ENCODE peak calls at places on chromosomes 16 and 17, in five cellular contexts. P, B, R, I and T are unnamed samples. For H3K4me1, the result is how much of the 10 kb centered on the place peaks cover.

GRCh38 chr16:64440421-64440831 is 681.4 kb downstream of the CDH11 start:
- DNase-seq in B (no peak), P (no peak), I (peak), R (no peak), T (no peak)

GRCh38 chr17:7523033-7523432 is 25.8 kb upstream of the TNFSF12 start:
- DNase-seq in I (peak), R (peak), P (no peak), B (peak), T (no peak)

GRCh38 chr17:49741009-49741691 is 22.8 kb downstream of the FAM117A start:
- DNase-seq in P (no peak), R (no peak), I (no peak), B (peak), T (no peak)

GRCh38 chr17:14481664-14482063 is 180.8 kb downstream of the HS3ST3B1 start:
- DNase-seq in B (no peak), I (no peak), R (no peak), P (no peak), T (no peak)

GRCh38 chr17:40552806-40553693 is 12.2 kb downstream of the CCR7 start:
- DNase-seq in I (no peak), B (peak), R (no peak), P (no peak), T (no peak)

GRCh38 chr16:51524555-51525373 is 373.7 kb upstream of the SALL1 start:
- DNase-seq in B (no peak), I (no peak), R (no peak), P (peak), T (no peak)

GRCh38 chr17:48726182-48726915 is 2.2 kb downstream of the HOXB13 start:
- DNase-seq in B (no peak), P (no peak), R (no peak), I (peak), T (no peak)

GRCh38 chr16:89971495-89972243 is 23.1 kb downstream of the DEF8 start:
- DNase-seq in P (no peak), B (no peak), R (peak), I (no peak), T (peak)

GRCh38 chr16:84329849-84330684 is 35.4 kb downstream of the WFDC1 start:
- DNase-seq in P (no peak), I (no peak), B (no peak), R (no peak), T (no peak)

GRCh38 chr16:31215287-31216115 is 1.4 kb downstream of the PYDC1 start:
- DNase-seq in B (peak), P (peak), I (peak), R (peak), T (peak)

GRCh38 chr16:51523400-51523799 is 372.3 kb upstream of the SALL1 start:
- DNase-seq in R (no peak), B (no peak), I (no peak), P (no peak), T (no peak)

GRCh38 chr17:8436169-8436932 is 667 bp downstream of the NDEL1 start:
- DNase-seq in I (peak), B (peak), P (peak), R (peak), T (peak)

GRCh38 chr16:86222541-86222940 is 287.8 kb upstream of the FOXF1 start:
- DNase-seq in B (no peak), R (no peak), I (no peak), P (no peak), T (no peak)

GRCh38 chr17:14098246-14098645 is 28.9 kb downstream of the COX10 start:
- DNase-seq in R (no peak), B (no peak), P (no peak), I (peak), T (peak)

GRCh38 chr16:63530974-63531373 is 1494.7 kb upstream of the CDH8 start:
- DNase-seq in I (no peak), R (no peak), P (no peak), B (no peak), T (no peak)

GRCh38 chr17:34997355-34997862 is 17.1 kb downstream of the LIG3 start:
- DNase-seq in R (peak), I (peak), P (no peak), B (no peak), T (peak)

GRCh38 chr16:83706394-83706793 is 101.4 kb upstream of the HSBP1 start:
- DNase-seq in B (no peak), P (no peak), R (no peak), I (no peak), T (no peak)

GRCh38 chr17:56688151-56688550 is 94.7 kb downstream of the NOG start:
- DNase-seq in B (no peak), R (no peak), I (no peak), P (no peak), T (no peak)

GRCh38 chr17:31691251-31691905 is 167.7 kb downstream of the COPRS start:
- DNase-seq in R (no peak), B (no peak), I (no peak), P (no peak), T (no peak)

GRCh38 chr17:81926451-81927144 is 937 bp downstream of the MAFG start:
- DNase-seq in P (peak), R (peak), I (peak), B (peak), T (peak)

GRCh38 chr16:74472010-74472409 is 50.7 kb upstream of the CLEC18B start:
- DNase-seq in B (no peak), I (no peak), R (no peak), P (no peak), T (no peak)

GRCh38 chr17:40714473-40714872 is 10.9 kb upstream of the KRT24 start:
- DNase-seq in I (no peak), P (no peak), B (no peak), R (no peak), T (no peak)

GRCh38 chr16:28181557-28181914 is 30.2 kb downstream of the XPO6 start:
- DNase-seq in B (no peak), I (peak), P (peak), R (no peak), T (no peak)

GRCh38 chr16:47260496-47260895 is 116.8 kb upstream of the NETO2 start:
- DNase-seq in P (no peak), R (no peak), I (no peak), B (no peak), T (no peak)

GRCh38 chr16:78478267-78478821 is 378.9 kb downstream of the WWOX start:
- DNase-seq in B (no peak), R (no peak), P (peak), I (no peak), T (no peak)

GRCh38 chr17:44206825-44207155 is 7.1 kb upstream of the ATXN7L3 start:
- DNase-seq in I (no peak), P (no peak), R (no peak), B (no peak), T (no peak)

GRCh38 chr17:4742133-4742532 is 2.4 kb upstream of the CXCL16 start:
- DNase-seq in P (no peak), B (no peak), I (no peak), R (no peak), T (no peak)

GRCh38 chr17:48722924-48723554 is at the start of gene PRAC2:
- DNase-seq in B (no peak), P (no peak), R (no peak), I (peak), T (no peak)

GRCh38 chr16:50473375-50473945 is 74.7 kb upstream of the NKD1 start:
- DNase-seq in R (no peak), P (no peak), I (peak), B (no peak), T (no peak)

GRCh38 chr16:14549789-14550153 is 80.3 kb downstream of the PARN start:
- DNase-seq in B (no peak), R (no peak), P (no peak), I (no peak), T (no peak)

GRCh38 chr17:68328676-68329075 is 37.4 kb downstream of the ARSG start:
- DNase-seq in I (peak), P (no peak), B (no peak), R (no peak), T (no peak)

GRCh38 chr16:53789159-53789558 is 85.2 kb downstream of the FTO start:
- DNase-seq in B (no peak), P (no peak), R (no peak), I (no peak), T (no peak)

GRCh38 chr17:81832608-81833159 is 407 bp downstream of the MCRIP1 start:
- DNase-seq in I (no peak), P (no peak), B (peak), R (no peak), T (peak)

GRCh38 chr17:55639096-55639495 is 83.6 kb downstream of the TMEM100 start:
- DNase-seq in R (no peak), P (no peak), B (no peak), I (no peak), T (no peak)

GRCh38 chr17:50558955-50559614 is 1.4 kb upstream of the CACNA1G start:
- DNase-seq in P (no peak), R (no peak), I (no peak), B (no peak), T (peak)

GRCh38 chr16:10978846-10979446 is 34.6 kb downstream of the CLEC16A start:
- DNase-seq in I (no peak), R (no peak), B (no peak), P (no peak), T (no peak)

GRCh38 chr16:24988593-24989338 is 26.4 kb downstream of the ARHGAP17 start:
- DNase-seq in I (peak), P (peak), B (no peak), R (peak), T (no peak)

GRCh38 chr16:1167276-1168107 is 14.6 kb downstream of the CACNA1H start:
- DNase-seq in P (no peak), R (no peak), B (no peak), I (no peak), T (no peak)

GRCh38 chr17:79652999-79653643 is 42.3 kb upstream of the RBFOX3 start:
- DNase-seq in B (no peak), I (no peak), R (no peak), P (no peak), T (no peak)

GRCh38 chr17:17729620-17730249 is 48.5 kb downstream of the RAI1 start:
- DNase-seq in R (peak), P (peak), I (peak), B (no peak), T (no peak)

GRCh38 chr17:17726721-17727060 is 45.4 kb downstream of the RAI1 start:
- DNase-seq in R (no peak), B (no peak), P (no peak), I (no peak), T (no peak)

GRCh38 chr17:17730250-17730935 is 49.1 kb downstream of the RAI1 start:
- DNase-seq in P (no peak), I (no peak), R (no peak), B (no peak), T (no peak)

GRCh38 chr17:17727111-17727659 is 45.9 kb downstream of the RAI1 start:
- DNase-seq in I (no peak), R (no peak), B (no peak), P (no peak), T (no peak)

DNA sequence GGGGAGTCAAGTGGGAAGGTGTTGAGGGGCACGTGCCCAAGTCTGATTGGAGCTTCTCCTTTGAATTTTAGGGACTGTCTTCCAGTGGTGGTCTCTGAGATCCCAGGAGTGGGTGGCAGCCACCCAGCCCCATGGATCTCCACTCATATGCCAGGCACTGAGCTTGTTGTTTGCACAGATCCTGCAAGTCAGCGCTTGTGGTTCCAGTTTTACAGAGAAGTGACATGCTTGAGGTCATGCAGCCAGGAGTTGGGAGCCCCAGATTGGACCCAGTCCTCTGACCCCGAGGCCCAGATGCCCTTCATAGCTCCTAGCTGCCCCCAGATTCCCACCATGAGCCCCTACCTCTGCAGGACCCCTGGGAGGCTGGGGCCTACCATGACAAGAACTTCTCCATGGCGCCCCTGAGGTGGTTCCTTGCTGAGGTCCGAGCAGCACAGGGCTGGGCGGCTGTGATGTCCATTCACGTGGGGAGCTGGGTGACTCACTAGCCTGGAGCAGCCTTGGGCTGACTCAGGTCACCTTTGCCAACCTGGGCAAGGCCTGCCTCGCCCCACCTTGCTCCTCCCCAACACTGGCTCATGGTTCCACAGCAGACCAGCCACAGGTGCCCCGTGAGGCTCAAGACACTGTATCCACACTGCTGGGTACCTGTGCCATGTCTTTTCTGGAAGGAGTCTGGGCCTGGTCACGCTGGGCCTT is 47.4 kb downstream of the RAI1 start:
- DNase-seq in P (no peak), I (peak), B (no peak), R (peak), T (no peak)
- H3K4me1 ChIP-seq in P (half or more), I (under half), B (under half), R (under half), T (under half)

DNA sequence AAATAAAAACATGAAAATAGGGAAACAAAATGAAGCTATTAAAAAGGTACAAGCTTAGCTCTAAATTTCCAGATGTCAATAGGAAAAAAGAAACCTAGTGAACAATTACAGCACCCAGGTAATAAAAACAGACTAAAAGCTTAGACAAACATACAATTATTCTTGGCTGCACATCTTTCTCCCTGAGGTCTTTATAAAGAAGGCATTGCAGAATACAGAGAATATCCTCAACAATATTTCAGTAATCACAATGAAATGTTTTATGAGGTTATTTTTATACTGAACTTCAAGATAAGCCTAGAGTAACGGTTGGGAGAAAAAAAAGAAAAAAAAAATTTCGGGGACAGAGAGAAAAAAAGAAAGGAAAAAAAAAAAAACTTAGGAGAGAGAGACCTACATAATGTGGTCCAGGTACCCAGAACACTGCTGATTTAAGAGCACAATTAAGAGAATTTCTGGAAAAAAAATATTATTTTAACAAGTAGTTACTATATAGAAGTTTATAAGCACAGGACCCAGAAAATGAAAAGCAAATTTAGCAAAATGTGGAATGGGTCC is 26.5 kb downstream of the KANSL1 start:
- DNase-seq in I (no peak), P (no peak), R (no peak), B (no peak), T (no peak)
- H3K4me3 ChIP-seq in I (no peak), P (no peak), R (no peak), B (no peak), T (no peak)

DNA sequence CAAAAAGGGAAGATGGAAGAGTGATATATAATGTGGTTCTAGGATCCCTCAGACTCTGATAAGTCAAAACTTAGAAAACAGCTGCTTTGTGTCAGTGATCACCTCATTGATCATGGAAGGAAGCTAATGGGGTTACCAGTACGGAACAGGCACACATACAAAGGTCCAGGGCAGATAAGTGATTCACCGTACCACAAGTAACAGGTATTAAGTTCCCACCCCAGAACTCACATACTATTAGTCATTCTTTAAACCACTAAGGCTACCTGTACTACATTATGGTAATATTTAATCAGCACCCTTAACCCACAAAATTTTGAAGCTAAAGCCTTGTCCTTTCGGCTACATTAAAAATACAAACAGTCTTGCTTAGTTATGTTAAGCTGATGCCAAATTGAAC is 17.4 kb downstream of the RNF43 start:
- DNase-seq in I (peak), P (no peak), R (no peak), B (no peak), T (no peak)
- H3K4me1 ChIP-seq in I (under half), P (under half), R (under half), B (under half), T (under half)

GRCh38 chr16:88318521-88318920 is 64.2 kb upstream of the ZNF469 start:
- DNase-seq in B (no peak), P (no peak), R (no peak), I (no peak), T (no peak)

GRCh38 chr16:88317619-88317977 is 65.2 kb upstream of the ZNF469 start:
- DNase-seq in I (no peak), B (no peak), P (no peak), R (no peak), T (no peak)

GRCh38 chr16:88318091-88318494 is 64.7 kb upstream of the ZNF469 start:
- DNase-seq in I (no peak), B (no peak), P (no peak), R (no peak), T (no peak)

GRCh38 chr16:88320947-88321634 is 61.7 kb upstream of the ZNF469 start:
- DNase-seq in I (peak), R (no peak), P (peak), B (no peak), T (no peak)

GRCh38 chr16:88319116-88319965 is 63.4 kb upstream of the ZNF469 start:
- DNase-seq in R (no peak), B (no peak), P (no peak), I (no peak), T (no peak)
- H3K4me3 ChIP-seq in R (no peak), B (no peak), P (no peak), I (no peak), T (no peak)